ENCODE peak calls at places on chromosome 1, in four cellular contexts. K is Right ventricle myocardium superior, L is upper lobe of right lung, I is NCI-H1092 treated with DMSO at 0.1 percent for 48 hours. W is an unnamed sample.

GRCh38 chr1:153525088-153525713 is 10.6 kb downstream of the S100A6 start:
- DNase-seq in K (no peak), L (no peak), I (no peak), W (no peak)

GRCh38 chr1:15426492-15427279 is 11.6 kb upstream of the CTRC start:
- DNase-seq in K (no peak), L (no peak), I (no peak), W (no peak)

GRCh38 chr1:1432951-1433803 is 2.3 kb upstream of the VWA1 start:
- DNase-seq in K (peak; percentile 81), L (peak; percentile 96), I (no peak), W (peak; percentile 94)

GRCh38 chr1:154859786-154860153 is 10.3 kb downstream of the KCNN3 start:
- DNase-seq in K (no peak), L (no peak), I (no peak), W (peak; percentile 69)

GRCh38 chr1:108512239-108513071 is 47.4 kb upstream of the EEIG2 start:
- DNase-seq in K (no peak), L (no peak), I (peak; percentile 43), W (no peak)

GRCh38 chr1:159318784-159319551 is 16.8 kb downstream of the FCER1A start:
- DNase-seq in K (no peak), L (no peak), I (no peak), W (no peak)

GRCh38 chr1:211978596-211978995 is 56.8 kb downstream of the INTS7 start:
- DNase-seq in K (no peak), L (no peak), I (no peak), W (no peak)

GRCh38 chr1:178802873-178803272 is 68.0 kb downstream of the ANGPTL1 start:
- DNase-seq in K (no peak), L (no peak), I (no peak), W (no peak)

W was measured in lower lobe of right lung.